ENCODE peak calls at places on chromosomes 6 and 20, in nine cellular contexts. A is GM20000; T is amniotic stem cell; X is H7; Z is AG08396; Y is omental fat pad; O is effector CD4-positive, alpha-beta T cell; W is stimulated activated naive CD4-positive, alpha-beta T cell; M is NCI-H1092. K is an unnamed sample.

GRCh38 chr20:40390654-40391053 is 298.4 kb downstream of the MAFB start:
- DNase-seq in A (no peak), T (no peak), X (no peak), Z (peak), Y (no peak), O (no peak), W (no peak), M (no peak), K (no peak)

GRCh38 chr6:36839819-36840379 is 655 bp upstream of the CPNE5 start:
- DNase-seq in A (peak), T (no peak), X (peak), Z (peak), Y (no peak), O (peak), W (peak), M (no peak), K (no peak)

GRCh38 chr20:48846516-48847492 is 19.0 kb upstream of the PREX1 start:
- DNase-seq in A (peak), T (no peak), X (peak), Z (no peak), Y (no peak), O (no peak), W (no peak), M (no peak), K (no peak)

GRCh38 chr20:19460386-19460785 is 247.9 kb downstream of the SLC24A3 start:
- DNase-seq in A (no peak), T (peak), X (no peak), Z (peak), Y (no peak), O (no peak), W (no peak), M (no peak), K (no peak)

GRCh38 chr20:62366370-62367135 is 559 bp downstream of the LAMA5 start:
- DNase-seq in A (no peak), T (no peak), X (peak), Z (peak), Y (no peak), O (no peak), W (no peak), M (no peak), K (peak)

GRCh38 chr20:11654766-11655165 is 262.9 kb upstream of the BTBD3 start:
- DNase-seq in A (no peak), T (no peak), X (no peak), Z (no peak), Y (no peak), O (no peak), W (no peak), M (no peak), K (no peak)

GRCh38 chr20:36474563-36474962 is 66.8 kb upstream of the MYL9 start:
- DNase-seq in A (no peak), T (no peak), X (peak), Z (no peak), Y (no peak), O (no peak), W (no peak), M (no peak), K (no peak)

GRCh38 chr20:5056801-5057599 is 55.7 kb upstream of the SLC23A2 start:
- DNase-seq in A (peak), T (no peak), X (peak), Z (peak), Y (no peak), O (peak), W (peak), M (no peak), K (peak)

GRCh38 chr6:158941246-158941645 is 58.8 kb downstream of the RSPH3 start:
- DNase-seq in A (no peak), T (no peak), X (no peak), Z (no peak), Y (no peak), O (no peak), W (no peak), M (no peak), K (no peak)

GRCh38 chr6:6560909-6561308 is 27.6 kb upstream of the LY86 start:
- DNase-seq in A (no peak), T (no peak), X (no peak), Z (no peak), Y (no peak), O (no peak), W (no peak), M (no peak), K (no peak)